ENCODE peak calls at places on chromosomes 7 and 10, in four cellular contexts. Z is suprapubic skin, K is H7, X is neuronal stem cell. R is an unnamed sample.

GRCh38 chr10:79094412-79095175 is 25.8 kb downstream of the ZMIZ1 start:
- DNase-seq in X (no peak), Z (no peak), K (no peak), R (no peak)

GRCh38 chr10:124587811-124588211 is 126.2 kb downstream of the LHPP start:
- DNase-seq in X (no peak), Z (no peak), K (peak; percentile 52), R (no peak)

GRCh38 chr10:102335184-102335583 is 60.3 kb upstream of the NFKB2 start:
- DNase-seq in K (no peak), Z (no peak), X (no peak), R (no peak)

GRCh38 chr10:104641150-104642000 is at the start of gene SORCS3:
- DNase-seq in X (peak; percentile 44), Z (no peak), K (peak; percentile 78), R (no peak)

GRCh38 chr10:103834436-103835095 is 20.8 kb downstream of the SH3PXD2A start:
- DNase-seq in K (no peak), Z (no peak), X (no peak), R (no peak)

GRCh38 chr10:34689053-34689452 is 126.0 kb downstream of the PARD3 start:
- DNase-seq in X (no peak), Z (no peak), K (no peak), R (no peak)

GRCh38 chr10:99396471-99396870 is 34.0 kb downstream of the GOT1 start:
- DNase-seq in X (no peak), Z (no peak), K (no peak), R (no peak)

GRCh38 chr10:132873395-132873794 is 69.0 kb downstream of the CFAP46 start:
- DNase-seq in K (no peak), X (no peak), Z (no peak), R (no peak)

GRCh38 chr10:47357911-47358310 is 9.7 kb downstream of the RBP3 start:
- DNase-seq in K (no peak), Z (peak; percentile 29), X (no peak), R (no peak)

GRCh38 chr7:107874097-107874496 is 16.9 kb upstream of the DLD start:
- DNase-seq in Z (no peak), K (no peak), X (no peak), R (no peak)

GRCh38 chr7:80481196-80481884 is 30.5 kb downstream of the GNAT3 start:
- DNase-seq in K (no peak), X (no peak), Z (no peak), R (peak; percentile 66)

GRCh38 chr7:155988421-155988820 is 176.2 kb upstream of the SHH start:
- DNase-seq in X (no peak), Z (peak; percentile 73), K (peak; percentile 23), R (no peak)

GRCh38 chr7:132739271-132739955 is 163.1 kb upstream of the PLXNA4 start:
- DNase-seq in Z (no peak), X (no peak), K (no peak), R (peak; percentile 41)

GRCh38 chr10:32938554-32939061 is 19.4 kb downstream of the ITGB1 start:
- DNase-seq in K (no peak), X (no peak), Z (no peak), R (no peak)

GRCh38 chr7:73774923-73775322 is 4.9 kb upstream of the CLDN3 start:
- DNase-seq in Z (no peak), X (no peak), K (no peak), R (no peak)

GRCh38 chr7:79998343-79998742 is 136.3 kb upstream of the GNAI1 start:
- DNase-seq in X (no peak), Z (no peak), K (no peak), R (no peak)

GRCh38 chr10:130042386-130042785 is 68.2 kb downstream of the C10orf143 start:
- DNase-seq in X (no peak), K (no peak), Z (no peak), R (no peak)

GRCh38 chr10:86139066-86139657 is 227.4 kb downstream of the GRID1 start:
- DNase-seq in K (peak; percentile 89), Z (no peak), X (peak; percentile 6), R (no peak)

GRCh38 chr10:63166742-63167258 is 33.7 kb downstream of the NRBF2 start:
- DNase-seq in Z (no peak), X (peak; percentile 51), K (peak; percentile 11), R (peak; percentile 31)

GRCh38 chr10:83943920-83944319 is 195.4 kb upstream of the GHITM start:
- DNase-seq in Z (no peak), X (no peak), K (no peak), R (no peak)

R was measured in foreskin keratinocyte.